ENCODE peak calls at places on chromosomes 1 and 21, in six cellular contexts. One of them, this sample, is unnamed.

GRCh38 chr1:110620250-110620615 is 14.1 kb upstream of the KCNA2 start:
- DNase-seq in AG09309: no peak
- DNase-seq in SW480: no peak
- DNase-seq in posterior vena cava: peak; percentile 71
- DNase-seq in neural crest cell: no peak
- DNase-seq in HL-60: no peak
- DNase-seq in this sample: no peak

GRCh38 chr21:36126166-36126565 is 8.7 kb upstream of the CBR3 start:
- DNase-seq in AG09309: no peak
- DNase-seq in SW480: no peak
- DNase-seq in posterior vena cava: no peak
- DNase-seq in neural crest cell: no peak
- DNase-seq in HL-60: no peak
- DNase-seq in this sample: no peak

GRCh38 chr1:245542365-245542764 is 387.6 kb downstream of the KIF26B start:
- DNase-seq in AG09309: no peak
- DNase-seq in SW480: no peak
- DNase-seq in posterior vena cava: no peak
- DNase-seq in neural crest cell: no peak
- DNase-seq in HL-60: no peak
- DNase-seq in this sample: no peak

GRCh38 chr1:33002006-33002405 is 34.7 kb downstream of the AK2 start:
- DNase-seq in AG09309: no peak
- DNase-seq in SW480: no peak
- DNase-seq in posterior vena cava: peak; percentile 16
- DNase-seq in neural crest cell: no peak
- DNase-seq in HL-60: no peak
- DNase-seq in this sample: no peak

GRCh38 chr1:214590696-214591095 is 12.3 kb upstream of the CENPF start:
- DNase-seq in AG09309: no peak
- DNase-seq in SW480: no peak
- DNase-seq in posterior vena cava: no peak
- DNase-seq in neural crest cell: no peak
- DNase-seq in HL-60: no peak
- DNase-seq in this sample: no peak

GRCh38 chr1:184773762-184774320 is 19.2 kb upstream of the EDEM3 start:
- DNase-seq in AG09309: no peak
- DNase-seq in SW480: no peak
- DNase-seq in posterior vena cava: no peak
- DNase-seq in neural crest cell: no peak
- DNase-seq in HL-60: no peak
- DNase-seq in this sample: no peak

GRCh38 chr1:153612755-153613331 is at the start of gene S100A16:
- DNase-seq in AG09309: no peak
- DNase-seq in SW480: peak; percentile 81
- DNase-seq in posterior vena cava: peak; percentile 91
- DNase-seq in neural crest cell: no peak
- DNase-seq in HL-60: no peak
- DNase-seq in this sample: no peak

GRCh38 chr1:2229032-2229920 is 1.2 kb downstream of the SKI start:
- DNase-seq in AG09309: no peak
- DNase-seq in SW480: peak; percentile 39
- DNase-seq in posterior vena cava: peak; percentile 90
- DNase-seq in neural crest cell: no peak
- DNase-seq in HL-60: peak; percentile 77
- DNase-seq in this sample: no peak

GRCh38 chr1:147545133-147545532 is 3.8 kb downstream of the BCL9 start:
- DNase-seq in AG09309: peak; percentile 50
- DNase-seq in SW480: peak; percentile 99
- DNase-seq in posterior vena cava: no peak
- DNase-seq in neural crest cell: no peak
- DNase-seq in HL-60: no peak
- DNase-seq in this sample: no peak

GRCh38 chr21:46320331-46320801 is 3.3 kb downstream of the C21orf58 start:
- DNase-seq in AG09309: no peak
- DNase-seq in SW480: no peak
- DNase-seq in posterior vena cava: no peak
- DNase-seq in neural crest cell: no peak
- DNase-seq in HL-60: no peak
- DNase-seq in this sample: no peak

GRCh38 chr1:107486365-107486764 is 345.5 kb downstream of the NTNG1 start:
- DNase-seq in AG09309: no peak
- DNase-seq in SW480: no peak
- DNase-seq in posterior vena cava: no peak
- DNase-seq in neural crest cell: no peak
- DNase-seq in HL-60: no peak
- DNase-seq in this sample: no peak

GRCh38 chr1:241253491-241253890 is 103.5 kb downstream of the RGS7 start:
- DNase-seq in AG09309: peak; percentile 40
- DNase-seq in SW480: no peak
- DNase-seq in posterior vena cava: no peak
- DNase-seq in neural crest cell: no peak
- DNase-seq in HL-60: no peak
- DNase-seq in this sample: no peak

GRCh38 chr1:171160181-171160580 is 24.9 kb upstream of the FMO2 start:
- DNase-seq in AG09309: no peak
- DNase-seq in SW480: no peak
- DNase-seq in posterior vena cava: no peak
- DNase-seq in neural crest cell: no peak
- DNase-seq in HL-60: no peak
- DNase-seq in this sample: no peak

GRCh38 chr1:107817909-107818308 is 147.1 kb downstream of the VAV3 start:
- DNase-seq in AG09309: no peak
- DNase-seq in SW480: no peak
- DNase-seq in posterior vena cava: no peak
- DNase-seq in neural crest cell: no peak
- DNase-seq in HL-60: no peak
- DNase-seq in this sample: no peak

GRCh38 chr1:42966688-42967609 is 8.3 kb upstream of the SLC2A1 start:
- DNase-seq in AG09309: peak; percentile 84
- DNase-seq in SW480: peak; percentile 98
- DNase-seq in posterior vena cava: peak; percentile 45
- DNase-seq in neural crest cell: no peak
- DNase-seq in HL-60: no peak
- DNase-seq in this sample: no peak

GRCh38 chr1:208170252-208170651 is 73.9 kb downstream of the PLXNA2 start:
- DNase-seq in AG09309: no peak
- DNase-seq in SW480: no peak
- DNase-seq in posterior vena cava: no peak
- DNase-seq in neural crest cell: no peak
- DNase-seq in HL-60: no peak
- DNase-seq in this sample: no peak

GRCh38 chr1:46532498-46533178 is 18.8 kb downstream of the KNCN start:
- DNase-seq in AG09309: no peak
- DNase-seq in SW480: peak; percentile 32
- DNase-seq in posterior vena cava: peak; percentile 94
- DNase-seq in neural crest cell: peak; percentile 74
- DNase-seq in HL-60: peak; percentile 53
- DNase-seq in this sample: no peak

GRCh38 chr1:210236840-210237409 is 4.3 kb downstream of the SERTAD4 start:
- DNase-seq in AG09309: no peak
- DNase-seq in SW480: no peak
- DNase-seq in posterior vena cava: peak; percentile 84
- DNase-seq in neural crest cell: no peak
- DNase-seq in HL-60: no peak
- DNase-seq in this sample: no peak

GRCh38 chr21:39885119-39885848 is 18.0 kb downstream of the PCP4 start:
- DNase-seq in AG09309: no peak
- DNase-seq in SW480: peak; percentile 14
- DNase-seq in posterior vena cava: no peak
- DNase-seq in neural crest cell: peak; percentile 22
- DNase-seq in HL-60: no peak
- DNase-seq in this sample: no peak

GRCh38 chr1:40309374-40310128 is 7.5 kb downstream of the COL9A2 start:
- DNase-seq in AG09309: no peak
- DNase-seq in SW480: no peak
- DNase-seq in posterior vena cava: no peak
- DNase-seq in neural crest cell: no peak
- DNase-seq in HL-60: no peak
- DNase-seq in this sample: no peak

This sample was measured in esophagus muscularis mucosa.